ENCODE peak calls at places on chromosome 4, in seven cellular contexts. U, A, W, D, L, Y and C are unnamed samples. For H3K27me3 and H3K4me1, the result is how much of the 10 kb centered on the place peaks cover.

GRCh38 chr4:24659241-24659961 is 75.0 kb upstream of the DHX15 start:
- DNase-seq in U (no peak), Y (no peak), W (no peak), D (no peak), L (no peak), A (no peak), C (no peak)

GRCh38 chr4:25843340-25844097 is 19.3 kb downstream of the SEL1L3 start:
- DNase-seq in L (no peak), W (peak), D (no peak), A (peak), U (no peak), Y (no peak), C (no peak)

GRCh38 chr4:76641758-76642157 is 206.7 kb downstream of the SHROOM3 start:
- DNase-seq in Y (no peak), D (no peak), A (no peak), U (no peak), W (no peak), L (no peak), C (no peak)

GRCh38 chr4:7651461-7651921 is 216.8 kb upstream of the PSAPL1 start:
- DNase-seq in D (peak), L (peak), W (no peak), U (peak), Y (no peak), A (no peak), C (no peak)

GRCh38 chr4:168150651-168151050 is 58.3 kb downstream of the ANXA10 start:
- DNase-seq in W (no peak), U (no peak), A (no peak), Y (no peak), D (no peak), L (no peak), C (no peak)

GRCh38 chr4:168781341-168781740 is 228.7 kb downstream of the CBR4 start:
- DNase-seq in A (no peak), U (no peak), D (no peak), L (no peak), W (no peak), Y (no peak), C (no peak)

GRCh38 chr4:80199004-80199579 is 1.8 kb downstream of the PRDM8 start:
- DNase-seq in U (no peak), L (no peak), W (no peak), A (no peak), D (no peak), Y (no peak), C (no peak)

GRCh38 chr4:109721033-109721432 is 8.8 kb downstream of the PLA2G12A start:
- DNase-seq in A (no peak), W (no peak), U (no peak), D (no peak), Y (peak), L (peak), C (no peak)

GRCh38 chr4:124610214-124610613 is 102.3 kb downstream of the ANKRD50 start:
- DNase-seq in A (no peak), D (no peak), U (no peak), L (peak), Y (no peak), W (no peak), C (no peak)

GRCh38 chr4:37197899-37198298 is 46.6 kb upstream of the NWD2 start:
- DNase-seq in L (no peak), Y (no peak), W (no peak), U (no peak), A (no peak), D (no peak), C (no peak)

GRCh38 chr4:6188687-6189305 is 11.6 kb downstream of the JAKMIP1 start:
- DNase-seq in W (no peak), L (no peak), Y (no peak), A (no peak), U (peak), D (no peak), C (no peak)

GRCh38 chr4:6192245-6192644 is 8.1 kb downstream of the JAKMIP1 start:
- DNase-seq in Y (peak), L (no peak), A (no peak), U (peak), W (no peak), D (no peak), C (no peak)

GRCh38 chr4:6191448-6192130 is 8.8 kb downstream of the JAKMIP1 start:
- DNase-seq in D (no peak), L (no peak), Y (no peak), U (peak), A (no peak), W (no peak), C (no peak)

GRCh38 chr4:6190486-6190885 is 9.9 kb downstream of the JAKMIP1 start:
- DNase-seq in L (no peak), A (no peak), D (no peak), Y (no peak), U (peak), W (no peak), C (no peak)

DNA sequence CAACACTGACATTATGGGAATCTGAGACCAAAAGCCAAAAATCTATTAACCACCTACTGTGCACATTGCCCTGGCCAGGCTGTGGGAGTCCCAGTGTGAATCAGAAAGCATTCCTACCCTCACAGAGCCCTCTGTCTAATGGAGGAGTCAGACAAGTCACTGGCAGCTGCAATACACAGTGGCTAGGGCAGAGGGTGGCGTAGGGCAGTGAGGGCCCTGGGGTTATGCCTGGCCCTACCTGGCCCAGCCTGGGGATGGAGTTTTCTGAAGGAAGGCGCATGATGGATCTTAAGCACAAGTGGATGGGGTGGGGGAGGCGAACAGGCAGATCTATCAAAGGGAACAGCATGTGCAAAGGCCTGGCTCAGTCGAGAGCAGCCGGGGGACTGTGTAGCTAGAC is 10.8 kb downstream of the JAKMIP1 start:
- DNase-seq in Y (no peak), W (no peak), L (no peak), A (no peak), D (no peak), U (peak), C (no peak)
- H3K27me3 ChIP-seq in Y (under half), W (under half), L (under half), A (under half), D (under half), U (under half), C (under half)

DNA sequence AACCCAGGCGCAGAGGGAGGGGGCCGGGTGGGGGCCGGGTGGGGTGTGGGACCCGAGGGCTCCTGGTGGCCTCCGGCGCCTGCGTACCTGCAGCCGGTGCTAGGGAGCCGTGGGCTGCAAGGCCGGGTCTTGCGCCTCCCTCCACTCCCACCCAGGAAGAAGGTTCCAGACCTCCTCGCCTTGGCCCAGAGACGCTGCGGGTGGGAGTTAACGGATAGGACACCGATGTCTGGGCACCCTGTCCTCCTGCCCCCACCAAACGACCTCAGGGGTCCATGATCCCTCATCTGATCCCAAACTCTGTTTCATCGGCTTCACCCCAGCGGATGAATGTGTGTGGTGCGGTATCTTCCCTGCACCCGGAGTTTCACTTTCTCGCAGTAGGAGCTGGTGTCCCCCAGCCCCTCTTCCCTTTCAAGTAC is 927 bp downstream of the MSX1 start:
- DNase-seq in Y (peak), A (no peak), L (no peak), D (no peak), U (no peak), W (no peak), C (no peak)
- H3K4me1 ChIP-seq in Y (under half), A (under half), L (under half), D (under half), U (under half), W (under half), C (under half)

GRCh38 chr4:4858527-4858926 is 938 bp upstream of the MSX1 start:
- DNase-seq in A (no peak), Y (no peak), U (no peak), D (peak), W (peak), L (no peak), C (no peak)
- H3K27me3 ChIP-seq in A (under half), Y (under half), U (under half), D (under half), W (half or more), L (half or more), C (half or more)

GRCh38 chr4:26864904-26865303 is 4.3 kb downstream of the STIM2 start:
- DNase-seq in W (no peak), D (no peak), Y (no peak), U (no peak), A (no peak), L (no peak), C (no peak)

GRCh38 chr4:26866781-26867180 is 6.1 kb downstream of the STIM2 start:
- DNase-seq in Y (no peak), D (no peak), L (no peak), U (no peak), W (no peak), A (no peak), C (no peak)

GRCh38 chr4:26870576-26871260 is 10.1 kb downstream of the STIM2 start:
- DNase-seq in Y (no peak), U (no peak), A (no peak), W (no peak), L (no peak), D (no peak), C (no peak)

GRCh38 chr4:26866203-26866602 is 5.6 kb downstream of the STIM2 start:
- DNase-seq in W (no peak), D (no peak), Y (no peak), A (no peak), U (no peak), L (no peak), C (no peak)

DNA sequence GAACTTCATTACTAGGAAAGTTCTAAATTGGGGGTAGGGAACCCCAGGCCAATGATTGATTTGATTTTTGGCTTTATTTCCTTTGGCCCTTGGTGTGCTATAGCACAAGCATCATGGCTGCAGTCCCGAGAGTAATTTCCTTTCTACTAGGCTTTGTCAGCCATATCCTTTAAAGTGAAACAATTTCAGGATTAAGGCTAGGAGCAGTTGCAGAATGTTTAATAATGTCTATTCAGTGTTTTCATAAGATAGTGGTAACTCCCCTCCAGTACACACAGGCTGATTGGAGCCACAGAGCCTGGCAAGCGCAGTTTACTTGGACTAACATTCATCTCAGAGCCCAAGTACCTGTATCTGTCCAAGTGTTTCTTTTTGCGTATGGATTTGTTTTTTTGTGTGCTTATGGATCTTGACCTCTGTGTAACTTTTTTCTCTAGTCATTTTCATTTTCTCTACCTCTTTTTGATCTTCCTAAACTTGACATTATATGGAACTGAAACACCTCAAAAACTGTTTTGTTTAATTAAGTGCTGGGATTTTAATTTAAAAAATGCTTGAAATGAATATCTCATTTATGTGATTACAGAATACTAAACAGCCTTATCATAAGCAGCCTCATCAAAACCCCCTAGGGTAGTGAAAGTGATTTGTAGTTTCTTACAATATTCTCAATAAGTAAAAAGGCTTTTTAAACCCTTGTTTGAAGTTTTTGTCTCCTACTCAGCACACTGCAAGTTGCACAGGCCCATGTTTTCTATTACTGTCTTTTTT is 7.5 kb downstream of the STIM2 start:
- DNase-seq in D (peak), Y (no peak), L (no peak), U (no peak), W (no peak), A (no peak), C (no peak)
- H3K4me1 ChIP-seq in D (under half), Y (under half), L (under half), U (under half), W (under half), A (under half), C (half or more)

DNA sequence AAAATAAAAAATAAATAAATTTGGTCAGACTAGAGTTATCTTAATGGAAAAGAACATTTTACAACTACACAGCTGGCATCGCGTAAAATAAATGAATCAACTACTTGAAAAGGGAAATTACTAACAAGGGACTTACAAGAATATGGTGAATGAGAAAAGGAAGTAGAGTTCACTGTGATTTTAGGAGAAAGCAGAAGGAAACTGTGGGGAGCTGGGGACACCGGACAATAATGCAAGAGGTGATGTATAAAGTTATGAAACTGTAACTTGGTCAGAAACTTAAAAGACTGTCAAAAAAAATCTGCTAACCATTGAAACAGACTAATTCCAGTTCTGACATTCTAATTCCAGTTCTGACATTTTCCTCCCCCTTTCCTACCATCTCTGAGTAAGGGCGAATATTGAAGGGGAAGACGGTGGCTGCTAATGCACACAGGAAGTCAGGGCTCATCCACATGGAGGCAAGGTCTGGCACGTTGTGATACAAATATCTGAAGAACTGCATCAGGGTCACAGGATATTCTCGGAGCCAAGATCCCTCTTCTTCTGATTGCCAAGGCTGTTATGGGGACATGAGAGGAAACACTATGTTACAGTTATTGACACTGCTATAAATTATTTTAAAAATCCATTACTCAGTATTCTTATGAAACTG is 170.5 kb downstream of the CDS1 start:
- DNase-seq in Y (no peak), A (no peak), L (no peak), U (no peak), D (no peak), W (no peak), C (no peak)
- H3K27me3 ChIP-seq in Y (under half), A (under half), L (under half), U (under half), D (under half), W (under half), C (under half)

GRCh38 chr4:151294833-151295496 is 18.0 kb downstream of the PRSS48 start:
- DNase-seq in A (no peak), Y (no peak), D (no peak), U (no peak), W (no peak), L (no peak), C (no peak)
- H3K4me1 ChIP-seq in A (under half), Y (under half), D (under half), U (under half), W (under half), L (under half), C (under half)

DNA sequence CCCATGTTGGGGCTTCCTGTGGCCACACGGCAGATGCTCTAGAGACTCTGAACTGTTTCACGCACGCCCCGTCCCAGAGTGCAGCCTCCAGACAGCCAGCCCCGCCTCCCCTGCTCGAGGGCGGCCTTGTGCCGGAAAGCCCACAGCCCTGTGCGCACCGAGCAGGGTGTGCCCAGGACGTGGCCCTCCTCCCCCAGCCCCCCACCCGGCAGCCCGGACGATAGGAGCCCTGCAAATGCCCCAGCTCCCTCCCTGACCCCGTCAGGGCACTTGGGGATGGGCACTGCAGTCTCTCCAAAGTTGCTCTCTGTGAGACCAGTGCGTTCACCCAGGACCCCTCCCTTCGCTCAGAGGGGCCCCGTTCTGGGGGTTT is 37.3 kb downstream of the ADRA2C start:
- DNase-seq in U (peak), W (no peak), L (no peak), D (no peak), Y (no peak), A (peak), C (no peak)
- H3K27me3 ChIP-seq in U (under half), W (under half), L (under half), D (under half), Y (under half), A (under half), C (under half)

GRCh38 chr4:113112341-113112978 is 63.0 kb downstream of the ANK2 start:
- DNase-seq in L (no peak), W (no peak), Y (no peak), A (no peak), U (no peak), D (no peak), C (no peak)
- H3K4me1 ChIP-seq in L (under half), W (under half), Y (under half), A (under half), U (under half), D (under half), C (under half)

GRCh38 chr4:169791064-169791463 is 33.3 kb upstream of the HPF1 start:
- DNase-seq in D (no peak), U (no peak), L (peak), Y (no peak), W (no peak), A (no peak), C (no peak)
- H3K27me3 ChIP-seq in D (under half), U (under half), L (under half), Y (under half), W (under half), A (under half), C (under half)

DNA sequence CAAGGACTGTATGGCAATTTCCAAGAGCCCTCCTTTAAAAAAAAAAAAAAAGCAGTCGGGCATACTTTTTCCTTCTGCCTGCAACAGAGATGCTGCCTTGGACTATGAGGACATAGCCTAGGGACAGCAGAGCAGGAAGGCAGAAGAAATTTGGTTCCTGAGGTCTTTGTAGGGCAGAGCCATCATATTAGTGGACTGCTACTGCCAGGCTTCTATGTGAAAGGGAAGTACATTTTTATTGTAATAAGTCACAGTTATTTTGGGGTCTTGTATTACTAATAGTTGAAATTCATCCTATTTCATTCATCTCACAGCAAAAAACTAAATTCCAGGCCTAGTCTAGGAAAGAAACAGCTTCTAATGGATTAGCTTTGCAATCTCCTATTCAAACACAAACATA is 211.2 kb downstream of the NSUN7 start:
- DNase-seq in D (no peak), Y (no peak), W (no peak), A (no peak), U (no peak), L (no peak), C (no peak)
- H3K4me1 ChIP-seq in D (under half), Y (under half), W (under half), A (under half), U (under half), L (under half), C (under half)